ENCODE peak calls at places on chromosome 19, in eight cellular contexts. J is naive thymus-derived CD4-positive, alpha-beta T cell; N is psoas muscle; O is heart left ventricle; E is IMR-90; S is breast epithelium; C is GM12865; Z is neural progenitor cell. R is an unnamed sample.

GRCh38 chr19:28862238-28862637 is 350.7 kb downstream of the UQCRFS1 start:
- DNase-seq in C (no peak), N (no peak), O (no peak), E (no peak), J (no peak), S (no peak), Z (no peak), R (no peak)

GRCh38 chr19:11848594-11849263 is at the start of gene ZNF439:
- DNase-seq in O (peak), E (peak), Z (peak), J (peak), N (peak), S (peak), C (peak), R (no peak)

GRCh38 chr19:34327851-34328250 is 37.1 kb upstream of the GPI start:
- DNase-seq in N (no peak), Z (no peak), E (no peak), J (no peak), O (peak), S (no peak), C (no peak), R (no peak)

GRCh38 chr19:36574762-36575161 is 1.7 kb upstream of the ZNF529 start:
- DNase-seq in J (no peak), S (no peak), O (no peak), N (no peak), Z (no peak), C (no peak), E (no peak), R (no peak)

GRCh38 chr19:2315818-2316353 is 7.9 kb upstream of the LINGO3 start:
- DNase-seq in Z (peak), N (peak), S (no peak), C (peak), J (peak), E (peak), O (peak), R (no peak)

GRCh38 chr19:33325920-33326319 is 23.6 kb upstream of the CEBPA start:
- DNase-seq in N (peak), C (no peak), E (no peak), Z (no peak), J (no peak), S (no peak), O (no peak), R (no peak)

GRCh38 chr19:2330632-2331284 is 2.3 kb downstream of the SPPL2B start:
- DNase-seq in N (peak), E (no peak), C (no peak), O (no peak), S (no peak), Z (no peak), J (no peak), R (no peak)

GRCh38 chr19:17075860-17076538 is 422 bp downstream of the MYO9B start:
- DNase-seq in J (peak), E (peak), O (peak), C (peak), N (peak), S (no peak), Z (peak), R (no peak)

GRCh38 chr19:45577111-45577905 is 7.3 kb downstream of the OPA3 start:
- DNase-seq in E (peak), J (no peak), S (no peak), O (no peak), C (peak), N (peak), Z (no peak), R (peak)

GRCh38 chr19:12623361-12624031 is 12.8 kb downstream of the ZNF791 start:
- DNase-seq in S (no peak), Z (no peak), E (peak), N (no peak), C (no peak), J (no peak), O (no peak), R (no peak)

GRCh38 chr19:49613374-49613773 is 22.4 kb downstream of the PRR12 start:
- DNase-seq in Z (no peak), J (no peak), O (no peak), C (no peak), N (no peak), E (no peak), S (no peak), R (no peak)

GRCh38 chr19:58352760-58353671 is at the start of gene A1BG:
- DNase-seq in J (no peak), S (no peak), C (no peak), Z (no peak), N (no peak), E (no peak), O (no peak), R (no peak)

GRCh38 chr19:35265126-35265995 is 3.4 kb upstream of the USF2 start:
- DNase-seq in E (no peak), C (no peak), S (peak), O (no peak), Z (no peak), J (no peak), N (no peak), R (no peak)

GRCh38 chr19:3094638-3095374 is 644 bp downstream of the GNA11 start:
- DNase-seq in J (no peak), E (peak), C (peak), S (no peak), Z (peak), N (no peak), O (no peak), R (no peak)

GRCh38 chr19:3976495-3977241 is 5.8 kb upstream of the DAPK3 start:
- DNase-seq in Z (no peak), J (no peak), S (no peak), E (no peak), C (no peak), N (peak), O (peak), R (no peak)

GRCh38 chr19:7970716-7971448 is 27.4 kb upstream of the TIMM44 start:
- DNase-seq in O (no peak), Z (peak), E (peak), N (no peak), C (peak), J (no peak), S (no peak), R (no peak)

DNA sequence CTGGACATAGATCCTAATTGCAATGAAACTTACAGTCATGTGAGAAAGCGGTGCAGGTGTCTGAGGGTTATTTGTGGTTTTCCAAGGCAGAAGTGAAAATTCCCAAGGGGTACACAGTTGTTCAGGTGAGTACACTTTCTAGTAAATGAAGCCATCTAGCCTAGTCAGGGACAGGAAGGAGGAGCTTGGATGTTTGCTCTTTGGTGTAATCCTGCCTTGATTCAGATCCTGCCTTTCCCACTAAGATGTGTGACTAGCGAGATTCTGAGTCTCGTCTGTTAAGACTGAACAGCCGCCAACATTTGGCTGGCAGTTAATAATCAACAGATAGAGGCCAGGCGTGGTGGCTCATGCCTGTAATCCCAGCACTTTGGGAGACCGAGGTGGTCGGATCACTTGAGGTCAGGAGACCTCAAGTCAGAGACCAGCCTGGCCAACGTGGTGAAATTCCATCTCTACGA is 2.5 kb downstream of the RPS9 start:
- DNase-seq in O (no peak), N (no peak), E (peak), J (no peak), C (no peak), Z (no peak), S (no peak), R (no peak)
- H3K4me3 ChIP-seq in O (no peak), N (peak), E (no peak), J (no peak), C (peak), Z (peak), S (peak), R (peak)

GRCh38 chr19:39941615-39942507 is 7.4 kb upstream of the FCGBP start:
- DNase-seq in Z (peak), C (peak), S (no peak), E (peak), J (no peak), O (peak), N (no peak), R (peak)
- H3K4me3 ChIP-seq in Z (no peak), C (peak), S (no peak), E (no peak), J (peak), O (no peak), N (no peak), R (no peak)

DNA sequence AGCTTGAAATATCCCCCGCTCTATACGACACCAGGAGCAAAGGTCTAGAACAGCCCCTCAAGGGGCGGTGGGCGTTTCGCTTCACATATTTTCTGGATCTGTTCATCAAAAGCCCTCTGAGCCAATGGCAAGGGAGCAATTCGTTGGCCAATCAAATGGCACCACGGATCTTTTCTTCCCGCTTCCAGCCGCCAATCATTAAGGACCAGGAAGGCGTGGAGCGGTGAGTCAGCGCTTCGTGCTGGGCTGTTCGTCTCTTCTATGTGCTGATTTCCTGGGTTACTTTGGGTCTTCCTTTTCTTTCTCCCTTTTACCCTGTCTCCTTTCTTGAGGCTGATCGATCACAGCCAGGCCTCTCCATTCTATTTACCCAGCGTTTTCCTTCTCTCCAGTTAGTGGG is at the start of gene NLRP4:
- DNase-seq in Z (no peak), E (no peak), J (no peak), C (no peak), S (no peak), N (no peak), O (no peak), R (no peak)
- H3K4me3 ChIP-seq in Z (no peak), E (no peak), J (no peak), C (no peak), S (no peak), N (no peak), O (no peak), R (no peak)

DNA sequence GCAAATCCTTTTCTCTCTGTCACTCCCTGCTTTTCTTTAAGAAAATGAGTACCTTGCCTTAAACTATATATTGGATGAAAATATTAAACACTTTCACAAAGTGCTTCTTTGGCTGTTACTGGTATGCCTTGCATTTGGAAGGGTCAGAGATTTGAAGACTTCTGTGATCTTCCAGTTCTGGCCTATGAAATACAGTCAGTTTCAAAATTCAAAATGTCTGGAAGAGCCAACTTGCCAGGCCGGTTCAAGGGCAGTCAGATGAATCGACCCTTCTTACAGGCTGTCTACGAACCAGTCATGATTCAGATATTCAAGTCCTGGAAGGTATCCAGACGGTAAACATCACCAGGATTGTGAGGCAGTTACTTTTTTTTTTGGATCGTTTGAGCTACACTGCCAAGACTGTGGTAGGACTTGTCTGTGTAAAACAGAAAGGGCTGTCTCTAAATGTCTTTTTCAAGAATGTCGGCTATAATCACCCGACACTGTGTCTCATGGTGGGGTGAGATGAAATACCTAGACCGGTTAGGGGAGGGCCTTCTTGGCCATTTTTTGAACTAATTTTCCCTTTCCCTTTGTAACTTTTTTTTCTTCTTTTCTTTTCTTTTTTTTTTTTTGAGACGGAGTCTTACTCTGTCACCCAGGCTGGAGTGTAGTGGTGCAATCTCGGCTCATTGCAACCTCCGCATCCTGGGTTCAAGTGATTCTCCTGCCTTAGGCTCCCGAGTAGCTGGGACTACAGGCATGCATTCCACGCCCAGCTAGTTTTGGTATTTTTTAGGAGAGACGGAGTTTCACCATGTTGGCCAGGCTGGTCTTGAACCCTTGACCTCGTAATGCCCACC is 11.2 kb downstream of the ACTN4 start:
- DNase-seq in J (no peak), C (no peak), E (peak), O (peak), Z (no peak), N (no peak), S (no peak), R (peak)
- H3K4me3 ChIP-seq in J (no peak), C (no peak), E (peak), O (no peak), Z (no peak), N (peak), S (peak), R (peak)